ENCODE peak calls at places on chromosomes 4 and X, in nine cellular contexts. Z, V, E, G, S, W, K, D and X are unnamed samples.

GRCh38 chrX:115491766-115492165 is 69.2 kb upstream of the PLS3 start:
- DNase-seq in K (no peak), D (no peak), V (no peak), Z (no peak), S (no peak), W (no peak), E (no peak), G (no peak), X (no peak)

GRCh38 chrX:128781506-128781905 is 729.3 kb upstream of the ACTRT1 start:
- DNase-seq in E (no peak), D (no peak), Z (no peak), G (peak), S (no peak), V (no peak), W (no peak), K (no peak), X (peak)

GRCh38 chr4:134201216-134202098 is at the start of gene PABPC4L:
- DNase-seq in S (peak), Z (no peak), K (peak), D (no peak), W (no peak), E (no peak), G (peak), V (no peak), X (peak)

GRCh38 chrX:107107459-107107858 is 11.2 kb downstream of the RBM41 start:
- DNase-seq in V (no peak), D (no peak), G (no peak), W (no peak), K (no peak), E (no peak), S (peak), Z (no peak), X (no peak)

GRCh38 chr4:94714360-94714759 is 43.4 kb upstream of the BMPR1B start:
- DNase-seq in Z (no peak), E (no peak), S (peak), G (no peak), W (no peak), V (no peak), D (no peak), K (no peak), X (no peak)

GRCh38 chr4:7266525-7267292 is 74.4 kb downstream of the SORCS2 start:
- DNase-seq in Z (no peak), V (no peak), W (no peak), K (no peak), S (peak), E (no peak), D (peak), G (no peak), X (peak)

GRCh38 chr4:113674251-113674650 is 87.3 kb downstream of the CAMK2D start:
- DNase-seq in G (no peak), S (no peak), W (no peak), K (no peak), D (no peak), V (no peak), E (no peak), Z (no peak), X (peak)

GRCh38 chr4:83546796-83547195 is 10.9 kb downstream of the GPAT3 start:
- DNase-seq in W (no peak), E (no peak), G (no peak), D (no peak), K (no peak), Z (no peak), S (no peak), V (no peak), X (no peak)

DNA sequence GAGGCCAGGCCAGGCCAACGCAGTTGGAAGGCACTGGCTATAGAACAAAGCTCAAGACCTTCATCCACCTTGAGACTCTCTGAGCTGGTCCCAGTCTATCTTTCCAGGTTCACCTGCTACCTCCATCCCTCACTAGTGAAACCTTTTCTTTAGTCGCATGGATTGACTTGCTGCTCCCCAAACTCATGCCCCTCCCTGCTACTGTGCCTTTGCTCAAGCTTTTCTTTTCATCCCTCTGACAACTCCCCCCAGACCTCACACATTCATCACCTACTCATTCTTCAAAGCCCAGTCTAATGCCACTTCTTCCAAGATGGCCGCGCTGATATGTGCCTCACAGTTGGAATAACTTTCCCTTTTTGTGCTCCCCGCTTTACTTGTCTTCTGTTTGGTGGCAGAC is 58.0 kb downstream of the CNGA2 start:
- DNase-seq in Z (no peak), S (no peak), D (no peak), E (no peak), K (no peak), W (no peak), G (no peak), V (no peak), X (no peak)
- H3K27ac ChIP-seq in Z (no peak), S (no peak), D (no peak), E (no peak), K (no peak), W (no peak), G (no peak), V (no peak), X (no peak)

DNA sequence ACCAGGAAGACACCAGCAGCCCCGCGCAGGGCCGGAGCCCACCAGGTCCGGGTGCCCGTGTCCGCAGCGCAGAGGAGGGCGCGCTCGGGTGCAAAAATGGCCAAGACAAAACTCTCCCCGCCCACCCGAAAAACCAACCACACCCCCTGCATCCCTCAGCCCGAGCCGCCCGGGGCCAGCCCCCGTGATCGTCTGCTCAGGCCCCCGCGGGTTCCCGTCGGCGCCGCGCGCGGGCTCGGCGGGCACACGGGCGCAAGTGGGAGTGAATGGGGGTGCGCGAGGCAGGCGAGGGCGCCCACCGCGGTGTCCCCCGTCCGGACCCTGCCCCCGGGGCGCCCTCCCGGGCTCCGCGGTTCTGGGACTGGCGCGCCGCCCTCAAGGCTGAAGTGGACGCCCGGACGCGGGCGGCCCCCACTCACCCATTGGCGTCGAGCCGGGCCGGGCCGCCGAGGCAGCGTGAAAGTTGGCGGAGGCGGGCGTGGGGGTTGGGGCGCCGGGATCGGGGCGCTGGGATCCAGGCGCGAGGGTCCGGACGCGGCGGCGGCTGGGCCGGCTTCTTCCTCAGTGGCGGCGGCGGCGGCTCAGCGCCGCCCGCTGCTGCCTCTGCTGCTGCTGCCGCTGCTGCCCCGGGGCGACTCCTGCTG is 390 bp downstream of the SH3KBP1 start:
- DNase-seq in D (no peak), Z (no peak), K (peak), S (peak), G (peak), E (no peak), W (peak), V (no peak), X (peak)
- H3K27ac ChIP-seq in D (no peak), Z (no peak), K (no peak), S (peak), G (peak), E (no peak), W (no peak), V (peak), X (peak)

DNA sequence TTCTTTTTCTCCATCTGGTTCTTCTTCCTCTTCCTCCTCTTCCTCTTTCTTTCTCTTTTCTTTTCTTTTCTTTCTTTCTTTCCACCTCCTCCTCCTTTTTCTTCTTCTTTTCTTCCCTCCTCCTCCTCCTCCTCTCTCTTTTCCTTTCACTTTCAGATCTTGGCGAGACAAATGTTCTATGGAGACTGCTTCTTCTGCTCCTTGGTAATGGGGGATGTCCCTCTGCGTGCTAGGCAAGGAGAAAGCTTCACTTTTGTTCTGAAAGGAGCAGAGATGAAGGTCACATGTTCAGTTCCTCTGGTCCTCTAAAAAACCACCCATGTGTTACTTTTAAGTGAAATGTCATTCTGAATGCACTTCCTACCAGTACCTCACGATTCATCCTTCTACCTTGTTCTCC is 33.2 kb downstream of the NBDY start:
- DNase-seq in W (no peak), D (no peak), E (no peak), G (no peak), V (no peak), K (no peak), S (no peak), Z (no peak), X (no peak)
- H3K27ac ChIP-seq in W (no peak), D (no peak), E (no peak), G (no peak), V (no peak), K (no peak), S (no peak), Z (no peak), X (no peak)

GRCh38 chr4:147823135-147823534 is 91.2 kb downstream of the ARHGAP10 start:
- DNase-seq in K (no peak), D (no peak), V (no peak), Z (no peak), S (no peak), G (no peak), W (no peak), E (no peak), X (no peak)

GRCh38 chr4:147826288-147826646 is 94.4 kb downstream of the ARHGAP10 start:
- DNase-seq in D (no peak), Z (no peak), W (no peak), S (no peak), V (no peak), E (no peak), K (peak), G (no peak), X (peak)

GRCh38 chr4:147825451-147826287 is 93.8 kb downstream of the ARHGAP10 start:
- DNase-seq in E (no peak), G (no peak), Z (peak), D (no peak), K (peak), W (no peak), S (peak), V (peak), X (no peak)

GRCh38 chr4:147824316-147824715 is 92.4 kb downstream of the ARHGAP10 start:
- DNase-seq in E (no peak), K (no peak), W (no peak), V (no peak), S (no peak), G (no peak), D (no peak), Z (no peak), X (no peak)

DNA sequence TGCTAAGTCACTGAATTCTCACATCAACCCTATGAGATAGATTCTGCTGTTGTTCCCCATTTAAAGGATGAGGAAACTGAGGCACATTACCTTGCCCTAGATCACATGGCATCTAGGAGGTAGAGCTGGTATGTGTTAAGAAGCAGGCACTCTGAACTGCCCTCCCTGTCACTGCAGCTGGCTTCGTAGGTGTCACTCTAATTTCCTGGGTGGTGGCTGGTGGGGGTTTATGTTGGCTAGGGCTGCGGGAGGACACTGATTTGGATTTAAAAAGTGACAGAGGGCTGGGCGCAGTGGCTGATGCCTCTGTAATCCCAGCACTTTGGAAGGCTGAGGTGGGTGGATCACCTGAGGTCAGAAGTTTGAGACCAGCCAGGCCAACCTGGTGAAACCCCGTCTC is 93.0 kb downstream of the ARHGAP10 start:
- DNase-seq in W (no peak), G (peak), K (no peak), Z (no peak), E (no peak), D (no peak), S (no peak), V (no peak), X (no peak)
- H3K27ac ChIP-seq in W (no peak), G (peak), K (no peak), Z (no peak), E (peak), D (no peak), S (no peak), V (peak), X (no peak)

GRCh38 chr4:1204828-1205591 is 32.6 kb upstream of the SPON2 start:
- DNase-seq in K (peak), V (peak), S (no peak), D (no peak), W (peak), G (peak), E (no peak), Z (no peak), X (peak)
- H3K27ac ChIP-seq in K (no peak), V (no peak), S (no peak), D (no peak), W (no peak), G (peak), E (no peak), Z (no peak), X (no peak)

DNA sequence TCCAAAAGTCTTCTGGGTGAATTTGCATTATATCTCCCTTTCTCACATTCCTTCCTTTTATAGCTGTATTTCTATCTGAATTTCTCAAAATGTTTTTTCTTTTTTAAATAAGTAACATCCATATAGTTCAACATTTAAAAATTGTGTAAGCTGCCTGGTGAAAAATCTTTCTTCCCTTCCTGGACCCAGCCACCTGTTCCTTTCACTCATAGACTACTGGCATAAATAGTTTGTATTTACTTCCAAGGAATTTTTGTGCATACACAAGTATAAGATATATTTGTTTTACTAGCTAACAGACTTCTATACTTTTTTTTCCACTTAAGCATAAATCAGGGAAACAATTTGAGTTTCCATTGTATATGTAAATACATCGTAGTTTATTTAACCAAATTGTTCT is 35.7 kb downstream of the PACRGL start:
- DNase-seq in E (no peak), W (no peak), S (no peak), D (no peak), Z (no peak), V (no peak), G (no peak), K (no peak), X (peak)
- H3K27ac ChIP-seq in E (no peak), W (no peak), S (no peak), D (no peak), Z (no peak), V (no peak), G (no peak), K (no peak), X (no peak)

GRCh38 chr4:89054627-89055026 is 2.4 kb downstream of the FAM13A start:
- DNase-seq in Z (no peak), V (no peak), G (no peak), D (no peak), K (no peak), S (no peak), E (no peak), W (no peak), X (no peak)

GRCh38 chr4:89055157-89056080 is 1.6 kb downstream of the FAM13A start:
- DNase-seq in S (no peak), Z (no peak), K (no peak), G (no peak), E (no peak), W (no peak), D (no peak), V (no peak), X (no peak)

GRCh38 chr4:89056292-89056952 is 563 bp downstream of the FAM13A start:
- DNase-seq in V (no peak), Z (no peak), E (no peak), W (no peak), S (no peak), G (no peak), K (no peak), D (no peak), X (no peak)

DNA sequence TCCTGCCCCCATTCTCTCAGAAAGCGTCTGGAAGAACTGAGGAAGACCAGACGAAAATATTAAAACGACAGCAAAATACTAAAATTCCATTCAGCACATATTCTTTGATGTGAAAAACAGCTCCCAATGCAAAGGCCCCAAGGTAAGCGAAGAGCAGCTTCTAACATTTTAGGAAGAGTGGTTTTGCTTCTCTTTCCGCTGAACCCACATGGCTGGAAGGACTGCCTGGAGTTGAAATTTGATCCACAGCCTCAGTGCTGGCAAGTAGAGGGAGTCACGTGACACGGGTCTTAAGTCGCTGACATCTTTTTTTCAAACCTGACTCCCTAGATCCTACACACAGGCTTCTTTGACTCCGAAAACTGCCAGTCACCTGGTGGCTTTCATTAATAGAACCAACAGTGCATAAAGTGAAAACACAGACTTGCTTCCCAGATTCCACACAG is at the start of gene FAM13A:
- DNase-seq in Z (peak), K (peak), D (peak), G (peak), V (peak), S (peak), W (no peak), E (peak), X (peak)
- H3K27ac ChIP-seq in Z (peak), K (peak), D (peak), G (peak), V (peak), S (peak), W (no peak), E (peak), X (peak)